ENCODE peak calls at places on chromosomes 5 and 9, in ten cellular contexts. P is pancreas, Z is psoas muscle, X is A549, A is breast epithelium, Q is MM.1S, R is upper lobe of right lung, E is body of pancreas, Y is right atrium auricular region, N is stomach. D is an unnamed sample.
A peak's percentile ranks its signal among the peaks of the same experiment; 100 is the strongest.

GRCh38 chr5:55384072-55384471 is 76.3 kb downstream of the MTREX start:
- DNase-seq in R (no peak), E (no peak), Z (no peak), N (no peak), Q (no peak), Y (no peak), A (no peak), P (no peak), X (no peak), D (no peak)

GRCh38 chr9:87422999-87423398 is 74.7 kb upstream of the DAPK1 start:
- DNase-seq in Q (no peak), A (no peak), Z (no peak), X (no peak), R (no peak), Y (no peak), N (no peak), E (no peak), P (no peak), D (no peak)

GRCh38 chr9:112547712-112548440 is 61.2 kb downstream of the KIAA1958 start:
- DNase-seq in P (no peak), Y (no peak), Q (no peak), A (no peak), X (no peak), E (peak; percentile 42), R (no peak), N (peak; percentile 60), Z (no peak), D (no peak)

GRCh38 chr5:14464101-14464500 is 117.5 kb upstream of the OTULINL start:
- DNase-seq in X (peak; percentile 29), N (no peak), E (no peak), A (no peak), Z (no peak), P (no peak), Q (no peak), R (no peak), Y (no peak), D (no peak)

GRCh38 chr5:909994-910768 is 17.5 kb downstream of the TRIP13 start:
- DNase-seq in P (no peak), E (no peak), X (no peak), A (no peak), Y (no peak), N (no peak), Q (no peak), Z (no peak), R (no peak), D (no peak)

GRCh38 chr9:95079461-95079860 is 238.0 kb downstream of the FANCC start:
- DNase-seq in A (peak; percentile 24), E (no peak), R (peak; percentile 59), P (no peak), X (no peak), Y (no peak), N (peak; percentile 25), Z (no peak), Q (no peak), D (no peak)

GRCh38 chr5:154191467-154192261 is 1.1 kb downstream of the GALNT10 start:
- DNase-seq in Z (no peak), N (no peak), X (no peak), E (no peak), R (no peak), Q (no peak), P (no peak), Y (no peak), A (no peak), D (no peak)

GRCh38 chr9:130128782-130129424 is 43.3 kb upstream of the NCS1 start:
- DNase-seq in P (no peak), E (no peak), Q (no peak), Z (peak; percentile 64), X (no peak), R (peak; percentile 72), Y (peak; percentile 82), A (no peak), N (no peak), D (no peak)

GRCh38 chr5:57844410-57844809 is 361.8 kb upstream of the ACTBL2 start:
- DNase-seq in Q (no peak), R (no peak), X (no peak), Y (no peak), P (no peak), Z (no peak), E (no peak), A (no peak), N (no peak), D (peak; percentile 43)

GRCh38 chr5:82367930-82368329 is 89.8 kb upstream of the RPS23 start:
- DNase-seq in Z (no peak), E (no peak), A (no peak), R (no peak), P (no peak), X (no peak), N (no peak), Q (no peak), Y (no peak), D (no peak)

GRCh38 chr9:109816490-109816889 is 36.5 kb downstream of the PALM2AKAP2 start:
- DNase-seq in Z (no peak), P (no peak), E (no peak), Q (no peak), Y (peak; percentile 79), R (no peak), X (peak; percentile 71), N (no peak), A (no peak), D (no peak)

GRCh38 chr9:134717056-134717455 is 75.5 kb downstream of the COL5A1 start:
- DNase-seq in A (no peak), Y (no peak), N (no peak), P (no peak), Q (no peak), E (no peak), Z (peak; percentile 42), X (no peak), R (no peak), D (no peak)

GRCh38 chr5:956941-957729 is 51.5 kb upstream of the NKD2 start:
- DNase-seq in R (peak; percentile 64), N (no peak), E (no peak), A (no peak), Q (peak; percentile 47), Z (peak; percentile 52), Y (no peak), X (peak; percentile 66), P (peak; percentile 39), D (no peak)

GRCh38 chr9:89978185-89978584 is 373.4 kb downstream of the GADD45G start:
- DNase-seq in Y (no peak), Q (no peak), N (no peak), A (no peak), P (peak; percentile 31), R (no peak), Z (no peak), X (peak; percentile 22), E (peak; percentile 40), D (no peak)

GRCh38 chr9:77534376-77535057 is 113.6 kb downstream of the GNA14 start:
- DNase-seq in E (no peak), R (no peak), P (no peak), Y (no peak), X (peak; percentile 12), Z (no peak), Q (no peak), A (no peak), N (no peak), D (no peak)

GRCh38 chr5:90356612-90357011 is 52.9 kb downstream of the CETN3 start:
- DNase-seq in P (no peak), R (no peak), Q (no peak), Y (no peak), A (no peak), X (no peak), N (no peak), Z (no peak), E (no peak), D (no peak)

GRCh38 chr5:80745490-80745889 is 90.7 kb upstream of the DHFR start:
- DNase-seq in E (no peak), Q (no peak), X (no peak), Y (no peak), R (no peak), A (no peak), P (no peak), Z (no peak), N (no peak), D (no peak)

DNA sequence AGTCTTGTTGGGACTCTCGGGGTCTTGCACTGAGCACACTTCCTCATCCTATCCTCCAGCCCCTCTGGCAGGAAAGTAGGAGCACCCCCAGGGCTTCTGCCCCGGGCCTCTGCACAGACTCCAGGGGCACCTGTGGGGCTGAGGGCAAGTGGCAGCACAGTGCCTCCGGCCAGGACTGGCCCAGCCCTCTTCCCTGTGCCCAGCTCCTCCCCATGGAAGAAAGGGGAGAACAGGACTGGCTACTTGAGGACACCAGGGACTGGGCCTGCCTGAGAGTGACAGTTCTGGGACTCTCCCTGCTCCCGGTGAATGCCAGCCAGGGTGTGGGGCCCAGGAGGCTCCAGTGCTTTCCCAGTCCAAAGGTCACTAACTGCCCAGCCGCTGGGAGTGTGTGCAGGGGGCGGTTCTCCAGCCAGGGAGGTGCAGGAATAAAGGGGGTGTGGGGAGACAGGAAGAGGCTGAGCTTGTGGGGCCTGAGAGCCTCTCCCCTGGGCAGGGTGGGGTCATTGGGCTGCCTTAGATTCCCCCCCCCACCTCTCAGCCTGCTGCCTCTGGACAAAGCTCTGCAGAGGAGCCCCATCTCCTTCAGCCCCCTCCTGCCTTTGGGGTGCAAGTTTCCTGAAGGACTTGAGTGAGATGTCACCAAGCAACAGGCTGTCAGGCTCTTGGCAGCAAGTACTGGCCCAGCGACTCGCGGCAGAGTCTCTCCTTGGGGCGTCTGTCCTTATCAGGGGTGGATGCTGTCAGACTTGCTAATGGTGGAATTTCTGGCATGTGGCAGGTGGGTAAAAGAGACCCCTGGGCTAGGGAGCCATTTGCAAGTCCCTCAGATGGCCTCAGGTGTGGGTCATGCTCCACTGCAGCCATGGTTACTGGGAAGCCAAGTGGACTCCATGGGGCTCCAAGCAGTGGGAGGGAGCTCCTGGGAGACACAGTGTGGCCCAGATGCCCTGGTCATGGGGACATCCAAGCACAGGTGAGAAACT is 19.1 kb upstream of the JADE2 start:
- DNase-seq in Z (peak; percentile 82), X (peak; percentile 98), N (peak; percentile 92), R (peak; percentile 80), Q (no peak), A (peak; percentile 76), E (peak; percentile 94), P (peak; percentile 96), Y (peak; percentile 84), D (peak; percentile 98)
- H3K4me3 ChIP-seq in Z (no peak overlapping the region), X (peak overlapping the region; percentile 49), N (peak overlapping the region; percentile 19), R (peak overlapping the region; percentile 19), Q (no peak overlapping the region), A (peak overlapping the region; percentile 15), E (no peak overlapping the region), P (peak overlapping the region; percentile 16), Y (peak overlapping the region; percentile 42), D (peak overlapping the region; percentile 59)

GRCh38 chr5:176653986-176654385 is 6.7 kb downstream of the TSPAN17 start:
- DNase-seq in Y (no peak), X (no peak), N (no peak), P (no peak), E (no peak), Q (no peak), R (peak; percentile 51), A (no peak), Z (no peak), D (no peak)
- H3K4me1 ChIP-seq in Y (no peaks in the 10 kb centered on the region), X (no peaks in the 10 kb centered on the region), N (peaks cover 21% of the 10 kb centered on the region), P (no peaks in the 10 kb centered on the region), E (peaks cover 1% of the 10 kb centered on the region), Q (peaks cover 12% of the 10 kb centered on the region), R (peaks cover 9% of the 10 kb centered on the region), A (no peaks in the 10 kb centered on the region), Z (peaks cover 4% of the 10 kb centered on the region), D (no peaks in the 10 kb centered on the region)

GRCh38 chr9:131475956-131476776 is 26.6 kb upstream of the POMT1 start:
- DNase-seq in P (no peak), A (no peak), Y (no peak), R (peak; percentile 60), N (no peak), Q (no peak), X (no peak), E (no peak), Z (peak; percentile 69), D (no peak)
- TF ChIP-seq CTCF in P (no peak), A (peak; percentile 46), Y (peak; percentile 66), R (peak; percentile 34), N (no peak), Q (peak; percentile 25), X (peak; percentile 42), E (peak; percentile 31), Z (peak; percentile 40), D (peak; percentile 29)

GRCh38 chr9:20623748-20624124 is 1.4 kb upstream of the MLLT3 start:
- DNase-seq in P (no peak), E (no peak), A (no peak), Q (no peak), X (no peak), R (no peak), Z (no peak), N (no peak), Y (no peak), D (no peak)
- H3K4me3 ChIP-seq in P (peak overlapping the region; percentile 62), E (peak overlapping the region; percentile 81), A (peak overlapping the region; percentile 69), Q (peak overlapping the region; percentile 64), X (peak overlapping the region; percentile 95), R (peak overlapping the region; percentile 86), Z (peak overlapping the region; percentile 71), N (peak overlapping the region; percentile 79), Y (peak overlapping the region; percentile 96), D (peak overlapping the region; percentile 72)